ENCODE peak calls at places on chromosomes 1 and 21, in four cellular contexts. J, C, T and G are unnamed samples.

GRCh38 chr1:157852476-157852875 is 10.9 kb upstream of the CD5L start:
- DNase-seq in J (no peak), C (no peak), T (no peak), G (no peak)

GRCh38 chr1:228335406-228336307 is 71.0 kb downstream of the TRIM11 start:
- DNase-seq in J (no peak), C (peak), T (no peak), G (no peak)

GRCh38 chr1:168709896-168710305 is 19.1 kb downstream of the DPT start:
- DNase-seq in J (peak), C (no peak), T (no peak), G (no peak)

GRCh38 chr1:66253330-66253921 is 280.5 kb upstream of the SGIP1 start:
- DNase-seq in J (peak), C (no peak), T (no peak), G (no peak)

GRCh38 chr1:22711591-22712501 is 1.2 kb downstream of the EPHB2 start:
- DNase-seq in J (no peak), C (no peak), T (no peak), G (no peak)

GRCh38 chr1:42552636-42553035 is 89.5 kb downstream of the CCDC30 start:
- DNase-seq in J (no peak), C (no peak), T (no peak), G (no peak)

GRCh38 chr1:201394596-201394995 is 4.5 kb downstream of the LAD1 start:
- DNase-seq in J (no peak), C (no peak), T (no peak), G (no peak)

GRCh38 chr21:46122758-46123683 is 25.1 kb downstream of the COL6A2 start:
- DNase-seq in J (no peak), C (peak), T (no peak), G (peak)

DNA sequence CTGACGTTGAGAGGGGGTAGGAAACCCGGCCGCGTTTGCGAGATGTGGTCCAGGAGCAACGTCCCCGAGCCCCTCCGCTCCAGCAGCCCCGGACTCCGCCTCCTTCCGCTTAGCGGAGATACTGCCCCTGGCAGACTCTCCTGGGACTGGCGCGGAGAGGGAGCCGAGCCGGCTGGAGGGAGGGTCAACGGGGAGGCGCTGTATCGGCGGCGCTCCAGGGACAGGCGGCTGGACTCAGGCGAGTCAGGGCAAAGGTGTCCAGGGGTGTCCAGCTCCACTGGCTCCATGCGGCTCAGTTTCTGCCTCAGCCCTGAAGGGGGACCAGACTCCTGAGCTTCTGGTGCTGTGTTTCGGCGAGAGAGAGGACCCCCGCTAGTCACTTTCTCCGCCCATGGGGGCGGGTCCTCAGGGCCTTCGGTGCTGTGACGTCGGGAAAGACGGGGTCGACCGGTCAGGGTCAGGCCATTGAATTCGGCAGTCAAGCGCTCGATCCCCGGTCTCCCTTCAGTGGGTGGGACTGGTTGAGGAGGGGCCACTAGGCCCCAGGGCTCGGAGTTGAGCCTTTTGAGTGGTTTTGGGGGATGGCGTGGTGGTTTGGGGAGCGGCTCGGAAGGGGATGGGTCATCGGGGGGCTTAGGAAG is 2.8 kb upstream of the LIX1L start:
- DNase-seq in J (peak), C (peak), T (peak), G (peak)
- TF ChIP-seq CTCF in J (no peak), C (peak), T (no peak), G (no peak)

GRCh38 chr1:14597343-14598006 is 1.0 kb upstream of the KAZN start:
- DNase-seq in J (no peak), C (no peak), T (no peak), G (no peak)

GRCh38 chr1:14598007-14598497 is 433 bp upstream of the KAZN start:
- DNase-seq in J (no peak), C (peak), T (no peak), G (peak)

GRCh38 chr1:14599787-14600186 is 1.3 kb downstream of the KAZN start:
- DNase-seq in J (no peak), C (no peak), T (no peak), G (no peak)

GRCh38 chr1:14599173-14599754 is 779 bp downstream of the KAZN start:
- DNase-seq in J (no peak), C (no peak), T (no peak), G (peak)

GRCh38 chr1:14598498-14599172 is at the start of gene KAZN:
- DNase-seq in J (no peak), C (peak), T (no peak), G (peak)
- TF ChIP-seq CTCF in J (no peak), C (peak), T (peak), G (no peak)

GRCh38 chr1:236545621-236546169 is 21.9 kb downstream of the LGALS8 start:
- DNase-seq in J (no peak), C (no peak), T (no peak), G (no peak)

GRCh38 chr1:236541710-236542109 is 17.9 kb downstream of the LGALS8 start:
- DNase-seq in J (no peak), C (no peak), T (no peak), G (no peak)

GRCh38 chr1:236540813-236541465 is 17.2 kb downstream of the LGALS8 start:
- DNase-seq in J (no peak), C (no peak), T (no peak), G (no peak)

GRCh38 chr1:236543065-236543669 is 19.4 kb downstream of the LGALS8 start:
- DNase-seq in J (no peak), C (no peak), T (no peak), G (no peak)
- TF ChIP-seq CTCF in J (no peak), C (peak), T (no peak), G (no peak)

DNA sequence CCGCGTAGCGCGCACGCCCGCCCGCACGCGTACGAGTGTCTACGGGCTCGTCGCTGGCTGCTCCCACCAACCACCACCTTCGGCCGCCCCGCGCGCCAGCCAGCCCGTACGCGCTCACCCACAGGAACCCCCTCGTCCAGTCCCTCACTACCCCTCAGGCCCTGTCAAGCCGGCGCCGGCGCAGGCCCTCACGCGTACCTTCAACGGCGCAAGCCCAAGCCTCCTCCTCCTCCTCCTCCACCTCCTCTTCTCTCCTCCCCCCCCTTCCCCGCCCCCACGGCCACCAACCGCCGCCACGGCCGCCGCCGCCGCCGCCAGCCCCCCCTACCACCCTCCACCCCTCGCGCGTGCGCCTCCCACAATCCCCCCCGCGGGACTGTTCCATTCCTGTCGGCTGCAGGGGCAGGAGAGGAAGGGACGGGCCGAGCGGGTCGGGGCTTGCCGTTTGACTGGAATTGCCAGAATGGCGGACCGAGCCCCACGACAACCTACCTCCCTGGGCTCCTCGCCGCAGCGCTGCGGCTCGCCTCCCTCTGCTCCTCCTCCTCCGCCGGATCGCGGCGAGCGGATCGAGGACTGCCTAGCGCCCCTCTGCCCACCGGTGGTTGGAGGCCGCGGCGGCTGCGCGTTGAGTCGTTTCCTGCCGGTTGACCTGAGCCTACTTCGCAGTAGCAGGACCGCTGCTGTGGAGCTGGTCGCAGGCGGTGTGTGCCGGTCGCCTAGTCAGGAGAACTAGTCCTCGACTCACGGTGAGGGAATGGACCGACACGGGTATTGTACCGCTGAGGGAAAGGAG is at the start of gene ASH1L:
- DNase-seq in J (peak), C (peak), T (peak), G (peak)
- TF ChIP-seq CTCF in J (no peak), C (no peak), T (no peak), G (no peak)

DNA sequence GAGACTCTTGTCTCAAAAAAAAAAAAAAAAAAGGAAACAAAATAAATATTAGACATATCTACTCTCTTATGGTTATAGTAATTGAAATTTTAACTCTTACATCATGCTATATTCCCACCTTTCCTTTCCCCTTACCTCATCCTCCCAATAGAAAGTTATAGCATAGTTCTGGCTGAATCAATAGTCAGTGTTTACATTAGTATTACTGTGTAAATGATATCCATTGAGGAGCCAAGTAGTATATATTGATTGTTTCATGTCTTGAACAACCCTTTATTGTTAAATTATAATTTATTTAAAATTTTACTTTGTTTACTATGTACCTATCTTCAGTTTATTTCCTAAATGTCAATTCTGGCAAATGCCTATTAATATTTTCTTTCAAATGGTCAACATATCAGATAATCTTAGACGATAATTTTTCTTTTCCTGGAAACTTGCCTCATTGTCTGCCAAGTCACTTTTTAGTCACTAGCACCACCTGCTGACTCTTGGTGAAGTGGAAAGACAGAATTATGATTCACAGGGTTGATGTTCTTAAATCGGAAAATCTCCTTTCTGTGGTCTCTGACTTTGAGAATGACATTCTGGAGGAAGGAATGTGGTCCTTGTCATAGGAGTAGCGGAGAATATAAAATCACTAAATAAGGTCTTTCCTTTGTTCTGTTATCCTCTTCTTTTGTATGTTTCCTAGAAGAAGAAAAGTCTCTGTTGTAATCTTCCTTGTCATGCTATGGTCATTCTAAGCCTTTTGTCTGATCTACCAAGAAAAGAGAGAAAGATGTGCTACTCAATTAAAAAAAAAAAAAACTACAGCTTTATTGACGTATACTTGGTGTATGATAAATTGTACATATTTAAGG is 8.6 kb downstream of the HJV start:
- DNase-seq in J (peak), C (no peak), T (no peak), G (no peak)
- TF ChIP-seq CTCF in J (peak), C (peak), T (peak), G (peak)

GRCh38 chr1:15584489-15585363 is at the start of gene AGMAT:
- DNase-seq in J (peak), C (peak), T (no peak), G (peak)
- TF ChIP-seq CTCF in J (no peak), C (peak), T (peak), G (no peak)

GRCh38 chr1:38137164-38137563 is 90.6 kb upstream of the POU3F1 start:
- DNase-seq in J (no peak), C (no peak), T (no peak), G (no peak)

GRCh38 chr1:38135621-38136414 is 89.2 kb upstream of the POU3F1 start:
- DNase-seq in J (no peak), C (no peak), T (no peak), G (no peak)

GRCh38 chr1:38140025-38140487 is 93.5 kb upstream of the POU3F1 start:
- DNase-seq in J (no peak), C (no peak), T (no peak), G (no peak)

GRCh38 chr1:38141483-38141882 is 94.9 kb upstream of the POU3F1 start:
- DNase-seq in J (no peak), C (no peak), T (no peak), G (no peak)

GRCh38 chr1:38138498-38139233 is 92.1 kb upstream of the POU3F1 start:
- DNase-seq in J (peak), C (no peak), T (no peak), G (peak)
- TF ChIP-seq CTCF in J (no peak), C (peak), T (peak), G (no peak)